ENCODE peak calls at places on chromosomes 13 and 19, in four cellular contexts. Q, F, K and N are unnamed samples.

GRCh38 chr13:27620377-27621115 is at the start of gene LNX2:
- DNase-seq in F (peak; percentile 98), K (peak; percentile 98), Q (peak; percentile 93), N (peak; percentile 99)

GRCh38 chr13:85313761-85314503 is 485.3 kb downstream of the SLITRK6 start:
- DNase-seq in K (no peak), Q (peak; percentile 11), F (no peak), N (no peak)

GRCh38 chr19:18223860-18224524 is 2.2 kb downstream of the PDE4C start:
- DNase-seq in Q (no peak), F (peak; percentile 73), K (no peak), N (peak; percentile 67)

GRCh38 chr13:74774252-74774651 is 640.0 kb upstream of the KLF12 start:
- DNase-seq in K (no peak), F (no peak), Q (peak; percentile 87), N (no peak)

GRCh38 chr19:49853852-49854849 is 3.2 kb downstream of the PTOV1 start:
- DNase-seq in K (no peak), Q (no peak), F (no peak), N (no peak)

GRCh38 chr19:19464339-19465098 is 50.8 kb downstream of the TSSK6 start:
- DNase-seq in K (no peak), F (no peak), Q (peak; percentile 75), N (no peak)

GRCh38 chr19:13841339-13842293 is 35.3 kb upstream of the NANOS3 start:
- DNase-seq in Q (no peak), K (peak; percentile 75), F (no peak), N (no peak)

GRCh38 chr19:57949296-57949695 is 1.8 kb upstream of the ZNF256 start:
- DNase-seq in K (no peak), Q (no peak), F (no peak), N (no peak)

GRCh38 chr19:5591476-5591875 is 23.7 kb upstream of the TINCR start:
- DNase-seq in K (no peak), Q (no peak), F (no peak), N (no peak)

GRCh38 chr13:50672025-50672424 is 171.5 kb downstream of the DLEU7 start:
- DNase-seq in F (no peak), K (no peak), Q (no peak), N (no peak)

GRCh38 chr13:104810242-104810641 is 1725.2 kb downstream of the EFNB2 start:
- DNase-seq in Q (no peak), F (no peak), K (no peak), N (no peak)

GRCh38 chr13:112859817-112860190 is 109.2 kb upstream of the MCF2L start:
- DNase-seq in K (no peak), F (peak; percentile 59), Q (peak; percentile 70), N (no peak)

GRCh38 chr13:25455146-25455545 is 83.4 kb downstream of the ATP8A2 start:
- DNase-seq in K (peak; percentile 40), F (no peak), Q (no peak), N (no peak)

GRCh38 chr13:58619396-58620113 is 988.0 kb downstream of the PCDH17 start:
- DNase-seq in K (no peak), Q (no peak), F (no peak), N (no peak)

GRCh38 chr19:41795031-41795461 is 1.3 kb upstream of the CEACAM3 start:
- DNase-seq in F (no peak), K (peak; percentile 70), Q (peak; percentile 38), N (no peak)

GRCh38 chr13:105273665-105274222 is 1261.7 kb downstream of the EFNB2 start:
- DNase-seq in F (no peak), K (no peak), Q (no peak), N (no peak)

GRCh38 chr13:52454459-52454824 is 836 bp upstream of the CKAP2 start:
- DNase-seq in F (peak; percentile 53), K (no peak), Q (no peak), N (peak; percentile 60)

GRCh38 chr13:66556306-66556705 is 673.8 kb downstream of the PCDH9 start:
- DNase-seq in Q (peak; percentile 38), F (no peak), K (no peak), N (no peak)

GRCh38 chr19:6671960-6672359 is 2.0 kb upstream of the TNFSF14 start:
- DNase-seq in K (no peak), Q (no peak), F (no peak), N (no peak)

GRCh38 chr19:33177417-33177976 is 16.6 kb upstream of the LRP3 start:
- DNase-seq in K (no peak), Q (no peak), F (peak; percentile 66), N (peak; percentile 61)

GRCh38 chr19:1104452-1105216 is 840 bp downstream of the GPX4 start:
- DNase-seq in Q (peak; percentile 76), F (peak; percentile 89), K (peak; percentile 72), N (peak; percentile 94)

GRCh38 chr13:95146486-95146885 is 154.8 kb downstream of the ABCC4 start:
- DNase-seq in K (no peak), Q (no peak), F (no peak), N (no peak)
- TF ChIP-seq CTCF in K (no peak), Q (no peak), F (no peak), N (no peak)

GRCh38 chr13:41649659-41650058 is 192.3 kb downstream of the RGCC start:
- DNase-seq in F (no peak), K (no peak), Q (peak; percentile 28), N (no peak)
- TF ChIP-seq CTCF in F (no peak), K (no peak), Q (peak; percentile 43), N (no peak)

GRCh38 chr19:38850231-38850975 is 617 bp upstream of the HNRNPL start:
- DNase-seq in Q (peak; percentile 100), F (peak; percentile 93), K (peak; percentile 100), N (peak; percentile 97)
- TF ChIP-seq CTCF in Q (no peak), F (no peak), K (no peak), N (no peak)

GRCh38 chr19:3955688-3956087 is 15.2 kb downstream of the DAPK3 start:
- DNase-seq in F (no peak), Q (no peak), K (no peak), N (no peak)
- TF ChIP-seq CTCF in F (no peak), Q (no peak), K (no peak), N (no peak)

DNA sequence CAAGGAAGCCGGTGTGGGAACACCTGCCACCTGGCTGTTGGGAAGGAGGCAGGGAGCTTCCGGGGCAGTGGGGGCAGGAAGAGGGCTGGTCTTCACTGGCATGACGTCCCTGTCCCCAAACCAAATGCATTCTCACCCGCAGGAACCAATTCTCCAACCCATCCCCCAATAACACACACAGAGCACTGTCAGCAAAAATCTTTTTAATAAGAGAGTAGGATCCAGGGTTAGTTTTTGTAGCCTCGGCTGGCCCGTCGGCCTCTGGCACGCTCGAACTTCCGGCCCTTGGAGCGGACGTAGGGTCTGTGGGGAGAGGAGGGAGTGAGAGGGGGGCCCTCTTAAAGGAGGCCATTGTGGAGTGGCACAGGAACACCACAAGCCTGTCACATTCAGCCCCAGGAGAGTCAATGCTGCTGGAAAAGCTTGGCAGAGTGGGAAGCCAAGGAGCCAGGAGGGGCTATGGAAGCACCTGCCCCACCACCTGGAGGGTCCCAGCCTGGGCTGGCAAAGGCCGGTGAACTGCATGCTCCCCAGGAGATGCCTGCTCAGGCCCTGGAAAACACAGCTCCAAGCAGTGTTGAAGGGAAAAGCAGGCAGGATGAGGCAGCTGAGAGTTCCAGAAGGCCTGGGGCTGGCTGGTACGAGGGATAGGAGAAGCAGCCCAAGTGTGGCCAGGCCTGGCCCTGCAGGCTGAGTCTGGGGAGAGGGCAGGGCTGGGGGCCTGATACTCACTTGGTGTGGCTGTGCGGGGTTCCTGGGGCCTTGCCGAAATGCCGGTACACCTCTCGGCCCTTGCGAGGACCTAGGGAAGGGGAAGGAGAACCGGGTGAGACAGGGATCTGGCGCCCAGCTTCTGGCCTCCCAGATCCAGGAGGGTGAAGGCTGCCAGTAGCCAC is 517 bp upstream of the FAM83E start:
- DNase-seq in K (no peak), F (no peak), Q (no peak), N (no peak)
- TF ChIP-seq CTCF in K (no peak), F (no peak), Q (no peak), N (no peak)

DNA sequence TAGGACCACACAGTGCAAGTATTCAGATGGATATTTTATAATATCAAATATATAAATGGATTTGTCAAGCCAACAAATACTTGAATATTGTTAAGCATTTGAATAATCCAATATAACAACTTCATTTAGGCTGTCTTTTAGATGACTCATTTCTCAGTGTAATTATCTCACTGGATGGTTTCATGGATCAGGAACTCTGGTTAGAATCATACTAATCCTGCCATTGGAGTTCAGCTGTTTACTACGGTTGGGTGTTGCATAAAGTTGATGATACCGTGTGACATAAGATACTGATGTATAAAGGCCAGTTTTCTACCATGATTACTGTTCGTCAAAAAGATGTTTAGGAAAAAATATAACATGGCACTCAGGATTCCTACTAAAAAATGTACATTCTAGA is 196.3 kb downstream of the TSHZ3 start:
- DNase-seq in Q (peak; percentile 38), F (no peak), K (no peak), N (no peak)
- TF ChIP-seq CTCF in Q (no peak), F (no peak), K (no peak), N (no peak)

DNA sequence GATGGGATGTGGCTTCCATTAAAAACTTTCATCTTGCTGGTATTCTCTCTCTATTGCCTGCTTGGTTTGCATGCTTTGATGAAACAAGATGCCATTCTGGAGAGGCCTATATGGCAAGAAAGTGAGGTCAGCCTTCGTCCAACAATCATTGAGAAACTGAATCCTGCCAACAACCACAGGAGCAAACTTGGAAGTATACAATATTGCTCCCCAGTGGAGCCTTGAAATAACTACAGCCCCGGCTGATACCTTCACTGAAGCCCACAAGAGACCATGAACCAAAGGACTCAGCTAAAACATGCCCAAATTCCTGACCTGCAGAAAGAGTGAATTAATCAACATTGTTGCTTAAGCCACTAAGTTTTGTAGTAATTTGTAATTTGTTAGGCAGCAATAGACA is 82.5 kb upstream of the FGF14 start:
- DNase-seq in F (no peak), Q (peak; percentile 54), K (no peak), N (no peak)
- TF ChIP-seq CTCF in F (no peak), Q (peak; percentile 46), K (no peak), N (no peak)

GRCh38 chr19:34269968-34270621 is 15.7 kb downstream of the GARRE1 start:
- DNase-seq in K (peak; percentile 49), F (peak; percentile 53), Q (peak; percentile 50), N (peak; percentile 43)

GRCh38 chr19:34275705-34276104 is 21.4 kb downstream of the GARRE1 start:
- DNase-seq in K (no peak), F (no peak), Q (no peak), N (no peak)

GRCh38 chr19:34274827-34275625 is 20.7 kb downstream of the GARRE1 start:
- DNase-seq in Q (peak; percentile 75), F (no peak), K (no peak), N (no peak)

GRCh38 chr19:34274284-34274826 is 20.0 kb downstream of the GARRE1 start:
- DNase-seq in K (no peak), Q (peak; percentile 12), F (no peak), N (no peak)

DNA sequence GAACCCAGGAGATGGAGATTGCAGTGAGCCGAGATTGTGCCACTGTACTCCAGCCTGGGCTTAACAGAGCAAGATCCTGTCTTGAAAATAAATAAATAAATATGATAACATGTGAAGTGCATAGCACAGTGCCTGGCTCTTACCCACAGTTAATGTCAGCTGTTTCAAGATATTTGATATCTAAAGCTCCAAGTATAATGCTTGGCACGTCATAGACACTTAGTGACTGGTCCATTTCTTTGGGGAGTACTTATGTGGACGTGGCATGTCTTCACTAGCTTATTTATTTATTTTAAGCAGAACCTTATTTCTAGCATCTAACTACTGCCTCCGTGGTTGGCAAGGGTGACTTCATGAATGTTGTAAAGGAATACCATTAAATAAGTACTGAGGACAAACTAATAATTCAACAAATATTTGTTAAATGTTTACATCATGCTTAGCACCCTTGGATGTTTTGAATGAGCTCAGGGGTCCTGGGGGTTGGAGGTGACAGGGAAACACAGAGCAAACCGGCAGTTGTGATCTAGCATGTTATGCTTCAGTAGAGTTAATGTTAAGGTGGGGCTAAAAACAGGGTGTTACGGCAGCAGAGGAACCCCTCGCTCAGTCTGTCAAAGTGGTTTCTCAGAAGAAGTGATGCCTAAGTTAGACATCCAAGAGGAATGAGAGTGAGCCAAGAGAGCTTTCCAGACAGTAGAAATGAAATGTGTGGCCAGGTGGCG is 18.9 kb downstream of the GARRE1 start:
- DNase-seq in K (no peak), F (no peak), Q (no peak), N (no peak)
- TF ChIP-seq CTCF in K (no peak), F (no peak), Q (no peak), N (no peak)